ENCODE peak calls at places on chromosomes 16 and 17, in four cellular contexts. R is GM12878, T is K562, X is HepG2. A is an unnamed sample.

GRCh38 chr17:58224315-58224714 is 5.3 kb upstream of the MKS1 start:
- DNase-seq in R (no peak), T (no peak), X (no peak), A (peak)

GRCh38 chr17:7222972-7223292 is 3.2 kb downstream of the ACADVL start:
- DNase-seq in R (no peak), X (no peak), T (no peak), A (no peak)

GRCh38 chr16:91484-91883 is 13.5 kb downstream of the MPG start:
- DNase-seq in X (no peak), R (no peak), T (no peak), A (no peak)

GRCh38 chr17:80737106-80738019 is 192.7 kb downstream of the RPTOR start:
- DNase-seq in X (no peak), R (peak), T (no peak), A (no peak)

GRCh38 chr16:73531021-73531420 is 483.1 kb upstream of the ZFHX3 start:
- DNase-seq in X (no peak), R (no peak), T (no peak), A (no peak)

GRCh38 chr17:49557204-49558024 is 18.3 kb upstream of the NXPH3 start:
- DNase-seq in T (no peak), X (peak), R (no peak), A (peak)

GRCh38 chr17:77460514-77461046 is 319.8 kb downstream of the SEC14L1 start:
- DNase-seq in T (no peak), R (no peak), X (no peak), A (no peak)

GRCh38 chr16:1471569-1472194 is 3.1 kb downstream of the CLCN7 start:
- DNase-seq in X (no peak), R (no peak), T (no peak), A (no peak)

GRCh38 chr16:90011196-90011819 is 7.9 kb downstream of the DBNDD1 start:
- DNase-seq in R (no peak), T (no peak), X (no peak), A (no peak)

GRCh38 chr17:55584055-55584685 is 72.9 kb upstream of the SMIM36 start:
- DNase-seq in T (no peak), R (no peak), X (no peak), A (no peak)

GRCh38 chr16:56370836-56371235 is 54.5 kb downstream of the AMFR start:
- DNase-seq in T (no peak), X (no peak), R (no peak), A (no peak)

GRCh38 chr17:48198950-48199541 is 91.5 kb downstream of the SNX11 start:
- DNase-seq in X (no peak), R (no peak), T (no peak), A (no peak)

GRCh38 chr17:68613739-68614298 is 12.7 kb upstream of the FAM20A start:
- DNase-seq in T (peak), X (peak), R (no peak), A (peak)

GRCh38 chr17:73532441-73532901 is 111.8 kb downstream of the SDK2 start:
- DNase-seq in R (no peak), T (no peak), X (no peak), A (no peak)

GRCh38 chr16:79754081-79754872 is 153.7 kb upstream of the MAF start:
- DNase-seq in X (no peak), R (no peak), T (no peak), A (no peak)

GRCh38 chr16:9286930-9287329 is 195.5 kb downstream of the HAPSTR1 start:
- DNase-seq in T (no peak), R (no peak), X (no peak), A (no peak)

GRCh38 chr17:71438631-71439146 is 682.1 kb upstream of the SOX9 start:
- DNase-seq in T (no peak), R (no peak), X (peak), A (peak)

DNA sequence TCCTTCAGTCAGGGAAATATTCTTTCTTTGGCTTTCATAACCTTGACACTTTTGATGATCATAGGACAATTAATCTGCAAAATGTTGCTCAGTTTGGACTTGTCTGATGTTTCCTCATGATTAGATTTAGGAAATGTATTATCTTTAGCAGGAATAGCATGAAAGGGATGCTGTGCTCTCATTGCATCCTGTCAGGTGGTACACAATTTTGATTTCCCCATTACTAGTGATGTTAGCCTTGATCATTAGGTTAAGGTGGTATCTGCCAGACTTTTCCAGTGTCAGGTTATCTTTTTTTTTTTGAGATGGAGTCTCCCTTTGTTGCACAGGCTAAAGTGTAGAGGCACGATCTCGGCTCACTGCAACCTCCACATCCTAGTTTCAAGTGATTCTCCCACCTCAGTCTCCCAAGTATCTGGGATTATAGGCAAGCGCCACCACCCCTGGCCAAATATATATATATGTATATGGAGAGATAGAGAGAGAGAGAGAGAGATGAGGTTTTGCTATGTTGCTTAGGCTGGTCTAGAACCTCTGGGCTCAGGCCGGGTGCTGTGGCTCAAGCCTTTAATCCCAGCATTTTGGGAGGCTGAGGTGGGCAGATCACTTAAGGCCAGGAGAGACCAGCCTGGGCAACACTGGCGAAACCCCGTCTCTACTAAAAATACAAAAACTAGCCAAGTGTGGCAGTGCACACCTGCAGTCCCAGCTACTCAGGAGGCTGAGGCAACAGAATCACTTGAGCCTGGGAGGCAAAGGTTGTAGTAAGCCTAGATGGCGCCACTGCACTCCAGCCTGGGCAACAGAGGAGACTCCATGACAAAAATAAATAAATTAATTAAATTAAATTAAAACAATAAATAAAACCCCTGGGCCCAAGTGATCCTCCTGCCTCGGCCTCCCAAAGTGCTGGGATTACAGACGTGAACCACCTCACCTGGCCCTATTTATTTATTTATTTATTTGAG is 15.8 kb upstream of the CAVIN1 start:
- DNase-seq in X (peak), R (no peak), T (no peak), A (no peak)
- TF ChIP-seq RAD21 in X (peak), R (peak), T (no peak), A (peak)

DNA sequence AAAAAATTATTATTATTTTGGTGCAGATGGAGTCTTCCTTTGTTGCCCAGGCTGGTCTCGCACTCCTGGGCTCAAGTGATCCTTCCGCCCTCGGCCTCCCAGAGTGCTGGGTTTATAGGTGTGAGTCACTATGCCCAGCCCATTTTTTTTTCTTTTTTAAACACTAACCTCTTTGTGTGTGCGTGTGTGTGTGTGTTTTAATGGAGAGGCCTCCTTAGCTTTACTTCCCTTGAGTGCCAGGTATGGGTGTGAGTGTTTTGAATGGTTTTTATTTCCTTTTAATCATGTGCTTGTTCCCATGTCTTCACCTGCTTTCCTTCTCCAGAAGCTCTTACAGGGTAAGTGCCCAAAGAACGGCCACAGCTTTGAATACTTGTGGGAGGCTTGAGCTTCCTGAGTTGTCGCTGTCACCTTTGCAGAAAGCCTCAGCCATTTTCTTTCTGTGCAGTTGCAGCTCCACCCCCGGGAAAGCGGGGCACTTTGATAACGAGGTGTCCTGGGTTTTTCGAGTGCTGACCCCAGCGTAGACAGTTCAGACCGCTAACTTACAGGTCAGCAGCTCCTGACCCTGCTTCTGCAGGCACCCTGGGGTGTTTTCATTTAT is 22.6 kb downstream of the AKAP1 start:
- DNase-seq in X (peak), R (no peak), T (peak), A (no peak)
- TF ChIP-seq CHD4 in X (no peak), R (no peak), T (no peak), A (no peak)

DNA sequence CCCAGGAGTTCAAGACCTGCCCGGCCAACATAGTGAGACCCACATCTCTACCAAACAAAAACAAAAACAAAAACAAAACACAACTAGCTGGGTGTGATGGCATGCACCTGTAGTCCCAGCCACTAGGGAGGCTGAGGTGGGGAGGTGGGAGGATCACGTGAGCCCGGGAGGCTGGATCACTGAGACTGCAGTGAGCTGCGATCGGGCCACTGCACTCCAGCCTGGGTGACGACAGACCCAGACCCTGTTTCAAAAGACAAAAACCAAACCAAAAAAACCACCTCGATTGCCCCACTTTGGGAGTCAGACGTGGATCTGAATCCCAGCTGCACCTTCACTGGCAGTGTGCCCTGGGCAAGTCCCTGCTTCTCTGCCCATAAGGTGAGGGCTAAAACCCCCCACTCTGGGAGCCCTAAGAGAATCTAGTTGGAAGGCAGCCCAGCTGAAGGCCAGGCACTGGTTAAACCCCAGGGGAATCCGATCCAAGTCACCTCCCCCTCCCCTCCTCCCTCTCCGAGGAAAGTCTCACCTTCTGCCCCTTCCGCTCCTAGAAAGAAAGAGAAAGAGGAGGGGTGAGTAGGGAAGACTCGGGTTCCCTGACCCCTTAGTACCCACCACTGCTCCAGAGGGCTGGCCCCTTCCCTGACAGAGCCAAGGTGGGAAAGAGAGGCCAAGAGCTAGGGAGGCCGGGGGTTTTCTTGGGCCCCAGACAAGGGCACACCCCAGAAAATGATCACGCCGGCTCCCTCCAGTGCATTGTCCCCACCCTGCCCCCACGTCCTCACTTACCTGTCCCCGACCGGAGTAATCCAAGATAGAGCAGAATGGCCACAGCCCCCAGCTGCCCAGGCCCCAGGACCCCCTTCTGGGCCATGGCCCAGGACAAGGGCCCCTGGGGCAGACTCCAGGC is 647 bp downstream of the PRSS8 start:
- DNase-seq in T (peak), X (no peak), R (no peak), A (no peak)
- TF ChIP-seq RAD21 in T (no peak), X (no peak), R (no peak), A (no peak)

GRCh38 chr16:23353440-23353839 is 51.3 kb downstream of the SCNN1B start:
- DNase-seq in T (peak), R (no peak), X (no peak), A (no peak)
- TF ChIP-seq CHD4 in T (no peak), R (no peak), X (no peak), A (no peak)

GRCh38 chr17:41739661-41740352 is 5.4 kb upstream of the HAP1 start:
- DNase-seq in R (no peak), X (peak), T (no peak), A (peak)
- TF ChIP-seq RAD21 in R (no peak), X (no peak), T (no peak), A (no peak)

GRCh38 chr17:75981019-75981615 is 2.1 kb downstream of the TEN1 start:
- DNase-seq in X (no peak), R (no peak), T (no peak), A (no peak)

GRCh38 chr17:75979705-75980187 is 706 bp downstream of the TEN1 start:
- DNase-seq in R (no peak), X (no peak), T (no peak), A (no peak)

GRCh38 chr17:75985986-75986385 is 6.9 kb downstream of the TEN1 start:
- DNase-seq in T (no peak), R (no peak), X (no peak), A (no peak)

GRCh38 chr17:75980188-75981018 is 1.4 kb downstream of the TEN1 start:
- DNase-seq in T (no peak), R (no peak), X (no peak), A (no peak)

DNA sequence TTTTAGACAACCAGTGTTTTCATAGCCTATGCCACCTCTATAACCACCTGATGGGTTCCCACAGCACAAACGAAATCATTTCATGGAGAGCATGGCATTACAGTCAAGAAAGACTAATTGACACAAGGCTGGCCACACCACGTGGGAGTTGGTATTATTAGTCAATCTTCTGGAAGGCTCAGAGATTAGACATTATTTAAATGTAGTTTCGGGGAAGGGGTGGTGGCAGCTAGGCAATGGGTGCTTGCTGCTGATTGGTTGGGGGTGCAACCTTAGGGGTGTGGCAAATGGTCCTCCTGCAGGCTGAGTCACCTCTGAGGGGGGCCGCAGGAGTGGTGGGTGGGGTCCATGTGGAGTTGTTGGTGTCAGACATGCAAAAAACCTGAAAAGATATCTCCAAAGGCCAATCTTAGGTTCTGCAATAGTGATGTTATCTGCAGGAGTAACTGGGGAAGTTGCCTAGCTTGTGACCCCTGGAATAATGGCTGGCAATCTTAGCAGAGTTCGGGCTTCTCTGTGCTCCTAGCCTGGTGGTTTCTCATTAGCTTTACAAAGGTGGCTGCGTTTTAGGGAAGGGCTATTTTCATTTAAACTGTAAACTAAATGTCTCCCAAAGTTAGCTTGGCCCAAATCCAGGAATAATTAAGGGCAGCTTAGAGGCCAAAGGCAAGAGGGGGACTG is 4.6 kb downstream of the TEN1 start:
- DNase-seq in X (no peak), T (peak), R (no peak), A (no peak)
- TF ChIP-seq CHD4 in X (no peak), T (no peak), R (no peak), A (no peak)

GRCh38 chr17:1557355-1558095 is 5.1 kb downstream of the PITPNA start:
- DNase-seq in X (no peak), T (no peak), R (no peak), A (no peak)
- TF ChIP-seq RAD21 in X (no peak), T (no peak), R (no peak), A (no peak)

A was measured in A549.